ENCODE peak calls at places on chromosomes 12 and 14, in nine cellular contexts. X, M, Z, A, N, V, C, R and Q are unnamed samples.

GRCh38 chr12:24909667-24910066 is 39.2 kb downstream of the BCAT1 start:
- DNase-seq in X (no peak), M (no peak), Z (peak), A (no peak), N (no peak), V (no peak), C (no peak), R (no peak), Q (no peak)

GRCh38 chr12:64995831-64996230 is 125.3 kb downstream of the WIF1 start:
- DNase-seq in X (no peak), M (no peak), Z (no peak), A (no peak), N (no peak), V (no peak), C (no peak), R (no peak), Q (no peak)

GRCh38 chr14:88630565-88630964 is 67.7 kb downstream of the ZC3H14 start:
- DNase-seq in X (no peak), M (no peak), Z (peak), A (no peak), N (no peak), V (no peak), C (no peak), R (no peak), Q (no peak)

GRCh38 chr14:51488569-51489220 is 163.0 kb upstream of the FRMD6 start:
- DNase-seq in X (no peak), M (no peak), Z (no peak), A (no peak), N (no peak), V (no peak), C (no peak), R (no peak), Q (no peak)

GRCh38 chr12:55930771-55931316 is at the start of gene DGKA:
- DNase-seq in X (peak), M (peak), Z (peak), A (peak), N (peak), V (peak), C (peak), R (peak), Q (peak)

GRCh38 chr14:85093631-85094330 is 436.2 kb upstream of the FLRT2 start:
- DNase-seq in X (no peak), M (no peak), Z (no peak), A (no peak), N (no peak), V (no peak), C (no peak), R (no peak), Q (no peak)

GRCh38 chr14:68512088-68512487 is 280.8 kb downstream of the ZFP36L1 start:
- DNase-seq in X (no peak), M (no peak), Z (no peak), A (no peak), N (no peak), V (no peak), C (no peak), R (peak), Q (no peak)

GRCh38 chr12:123966596-123966995 is 6.0 kb downstream of the CCDC92 start:
- DNase-seq in X (no peak), M (no peak), Z (no peak), A (no peak), N (no peak), V (no peak), C (no peak), R (no peak), Q (no peak)

GRCh38 chr12:10285919-10286318 is 21.8 kb upstream of the KLRD1 start:
- DNase-seq in X (no peak), M (no peak), Z (no peak), A (no peak), N (no peak), V (no peak), C (no peak), R (no peak), Q (no peak)

GRCh38 chr12:110688446-110689001 is 391 bp downstream of the HVCN1 start:
- DNase-seq in X (peak), M (no peak), Z (no peak), A (no peak), N (no peak), V (no peak), C (no peak), R (no peak), Q (no peak)

GRCh38 chr12:40622246-40622838 is 69.9 kb upstream of the CNTN1 start:
- DNase-seq in X (peak), M (peak), Z (peak), A (peak), N (no peak), V (peak), C (peak), R (peak), Q (peak)

GRCh38 chr12:65712264-65713004 is 111.8 kb upstream of the HMGA2 start:
- DNase-seq in X (no peak), M (no peak), Z (no peak), A (no peak), N (no peak), V (no peak), C (no peak), R (no peak), Q (no peak)

GRCh38 chr14:64682173-64682710 is 22.0 kb upstream of the PLEKHG3 start:
- DNase-seq in X (no peak), M (no peak), Z (peak), A (no peak), N (no peak), V (no peak), C (no peak), R (peak), Q (no peak)

GRCh38 chr12:47077206-47078085 is 2.0 kb upstream of the PCED1B start:
- DNase-seq in X (no peak), M (no peak), Z (peak), A (no peak), N (no peak), V (no peak), C (no peak), R (no peak), Q (no peak)